ENCODE peak calls at places on chromosomes 2 and 18, in ten cellular contexts. F, D, Z, S, Y, X, T, L, W and V are unnamed samples.

GRCh38 chr2:23351388-23352141 is 33.4 kb upstream of the KLHL29 start:
- DNase-seq in F (peak), S (peak), Z (peak), Y (peak), T (peak), X (peak), L (peak), W (peak), D (peak), V (peak)

GRCh38 chr2:2827691-2828315 is 496.7 kb upstream of the MYT1L start:
- DNase-seq in T (no peak), F (no peak), L (no peak), X (no peak), W (no peak), S (no peak), D (no peak), Z (no peak), Y (no peak), V (no peak)

GRCh38 chr2:24766609-24767008 is 26.6 kb downstream of the PTRHD1 start:
- DNase-seq in D (no peak), L (no peak), F (no peak), Z (no peak), W (no peak), X (no peak), S (no peak), Y (no peak), T (no peak), V (no peak)

GRCh38 chr2:70958759-70959158 is 19.7 kb upstream of the ANKRD53 start:
- DNase-seq in D (no peak), S (no peak), T (no peak), X (no peak), F (peak), L (no peak), W (no peak), Y (no peak), Z (no peak), V (no peak)

GRCh38 chr2:9145109-9145751 is 61.4 kb upstream of the ASAP2 start:
- DNase-seq in X (no peak), Z (no peak), T (no peak), W (no peak), Y (peak), L (peak), F (peak), S (no peak), D (no peak), V (no peak)

GRCh38 chr2:105553538-105554196 is 154.8 kb upstream of the FHL2 start:
- DNase-seq in W (no peak), T (no peak), L (no peak), S (no peak), F (no peak), Y (peak), X (no peak), Z (no peak), D (no peak), V (no peak)

GRCh38 chr18:53018791-53019190 is 678.8 kb downstream of the DCC start:
- DNase-seq in T (no peak), Z (no peak), W (no peak), Y (no peak), D (no peak), F (no peak), S (no peak), L (no peak), X (no peak), V (no peak)

GRCh38 chr2:205654878-205655601 is 27.3 kb upstream of the NRP2 start:
- DNase-seq in F (no peak), W (peak), X (no peak), L (no peak), S (no peak), T (no peak), Z (no peak), D (no peak), Y (peak), V (no peak)

GRCh38 chr2:4827836-4828235 is 864.3 kb upstream of the SOX11 start:
- DNase-seq in F (no peak), L (no peak), X (no peak), S (no peak), Y (no peak), W (no peak), D (no peak), T (no peak), Z (no peak), V (no peak)

GRCh38 chr2:150601280-150602038 is 114.0 kb upstream of the RND3 start:
- DNase-seq in Y (peak), T (no peak), F (no peak), D (no peak), L (no peak), X (no peak), Z (no peak), S (no peak), W (no peak), V (no peak)

GRCh38 chr18:50707841-50708240 is 112.0 kb downstream of the MRO start:
- DNase-seq in Z (no peak), D (no peak), F (peak), L (no peak), T (no peak), W (peak), X (no peak), S (no peak), Y (peak), V (no peak)

GRCh38 chr2:53594586-53594918 is 173.1 kb upstream of the CHAC2 start:
- DNase-seq in L (no peak), F (no peak), Z (no peak), S (no peak), D (no peak), W (no peak), Y (peak), T (no peak), X (no peak), V (no peak)

GRCh38 chr2:159737917-159738296 is 25.6 kb downstream of the MARCHF7 start:
- DNase-seq in S (no peak), F (no peak), D (no peak), T (no peak), X (no peak), Y (no peak), W (no peak), L (no peak), Z (no peak), V (no peak)

GRCh38 chr2:196677404-196677803 is 37.9 kb downstream of the CCDC150 start:
- DNase-seq in X (no peak), Z (no peak), L (no peak), W (no peak), Y (peak), T (no peak), F (no peak), D (no peak), S (no peak), V (no peak)

GRCh38 chr2:176082885-176083731 is 654 bp downstream of the EVX2 start:
- DNase-seq in S (no peak), F (no peak), L (no peak), Z (no peak), T (no peak), D (no peak), X (peak), Y (no peak), W (no peak), V (peak)

GRCh38 chr18:63907649-63908048 is at the start of gene SERPINB10:
- DNase-seq in T (no peak), Z (peak), F (no peak), X (no peak), W (no peak), D (peak), L (no peak), S (no peak), Y (no peak), V (peak)

GRCh38 chr2:169302364-169302763 is 60.0 kb downstream of the LRP2 start:
- DNase-seq in S (no peak), F (no peak), D (no peak), Y (no peak), T (no peak), X (no peak), Z (no peak), W (no peak), L (no peak), V (no peak)

GRCh38 chr18:5728566-5728965 is 166.8 kb downstream of the TMEM200C start:
- DNase-seq in Y (no peak), L (no peak), D (no peak), X (no peak), Z (no peak), W (no peak), F (no peak), S (no peak), T (no peak), V (no peak)

GRCh38 chr2:241033346-241033987 is 35.0 kb downstream of the SNED1 start:
- DNase-seq in T (peak), Z (no peak), F (no peak), S (no peak), D (peak), W (no peak), Y (no peak), X (no peak), L (no peak), V (no peak)

GRCh38 chr2:230231251-230231650 is 5.7 kb downstream of the SP140 start:
- DNase-seq in Y (no peak), S (no peak), L (no peak), W (no peak), T (no peak), D (no peak), F (no peak), Z (no peak), X (no peak), V (no peak)

GRCh38 chr2:219171231-219171651 is 1.4 kb upstream of the SLC23A3 start:
- DNase-seq in Y (peak), S (no peak), Z (no peak), W (peak), D (peak), F (peak), L (peak), X (peak), T (peak), V (peak)

DNA sequence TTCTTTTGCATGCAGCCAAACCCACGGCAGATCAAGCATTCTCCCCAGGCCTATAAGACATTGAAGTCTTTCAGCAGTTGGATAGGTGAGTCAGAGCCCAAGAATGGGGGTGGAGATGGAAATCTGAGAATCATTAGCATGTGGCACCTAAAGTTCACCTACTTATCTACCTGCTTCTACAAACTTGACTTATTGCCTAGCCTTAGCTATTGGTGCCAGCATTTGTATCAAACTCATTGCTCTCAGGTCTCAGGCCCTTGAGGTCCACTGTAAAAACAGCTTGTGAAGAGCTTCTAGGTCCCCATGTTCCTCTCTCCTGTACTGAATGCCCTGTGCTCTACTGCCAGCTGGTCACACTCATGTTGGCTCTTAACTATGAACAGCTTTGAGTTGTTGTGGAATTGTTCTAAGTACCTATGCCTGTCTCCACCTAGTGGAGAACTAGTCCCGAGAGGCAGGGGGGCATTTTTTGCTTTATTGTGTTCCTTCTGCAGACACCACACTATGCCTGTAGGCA is 278.4 kb upstream of the SPRED2 start:
- DNase-seq in X (peak), W (no peak), T (no peak), F (no peak), D (no peak), Y (peak), L (no peak), S (no peak), Z (peak), V (no peak)
- TF ChIP-seq CTCF in X (peak), W (peak), T (no peak), F (no peak), D (peak), Y (peak), L (peak), S (no peak), Z (peak), V (no peak)

GRCh38 chr18:48540329-48541025 is 1.6 kb downstream of the CTIF start:
- DNase-seq in T (peak), L (no peak), D (peak), S (peak), X (peak), Y (peak), W (no peak), Z (no peak), F (peak), V (peak)
- TF ChIP-seq CTCF in T (peak), L (peak), D (peak), S (no peak), X (no peak), Y (no peak), W (peak), Z (no peak), F (no peak), V (no peak)

GRCh38 chr2:86370579-86370978 is 33.2 kb upstream of the REEP1 start:
- DNase-seq in S (no peak), L (no peak), W (no peak), D (no peak), Y (no peak), T (no peak), X (no peak), F (no peak), Z (no peak), V (no peak)
- TF ChIP-seq CTCF in S (no peak), L (no peak), W (no peak), D (no peak), Y (no peak), T (no peak), X (no peak), F (no peak), Z (no peak), V (no peak)

GRCh38 chr2:98385050-98385699 is 38.9 kb downstream of the CNGA3 start:
- DNase-seq in W (no peak), S (peak), Z (peak), Y (peak), L (peak), F (peak), X (peak), D (peak), T (peak), V (peak)

GRCh38 chr2:98383166-98383565 is 36.9 kb downstream of the CNGA3 start:
- DNase-seq in Z (no peak), D (no peak), Y (no peak), L (no peak), S (no peak), F (no peak), X (no peak), T (no peak), W (no peak), V (no peak)

GRCh38 chr2:98381494-98381893 is 35.2 kb downstream of the CNGA3 start:
- DNase-seq in W (no peak), Z (no peak), X (no peak), L (no peak), S (no peak), T (no peak), D (no peak), Y (no peak), F (no peak), V (no peak)

GRCh38 chr2:98382086-98382485 is 35.8 kb downstream of the CNGA3 start:
- DNase-seq in S (no peak), X (no peak), T (no peak), F (no peak), W (no peak), Y (no peak), L (no peak), Z (no peak), D (no peak), V (no peak)

GRCh38 chr2:98382739-98383138 is 36.5 kb downstream of the CNGA3 start:
- DNase-seq in D (no peak), F (no peak), L (no peak), X (no peak), Y (no peak), S (no peak), T (no peak), Z (no peak), W (no peak), V (no peak)
- TF ChIP-seq CTCF in D (no peak), F (no peak), L (no peak), X (no peak), Y (no peak), S (no peak), T (no peak), Z (no peak), W (no peak), V (no peak)